ENCODE peak calls at places on chromosomes 13 and 19, in four cellular contexts. One of them, this sample, is unnamed.

GRCh38 chr13:109691689-109692088 is 94.7 kb downstream of the IRS2 start:
- DNase-seq in IMR-90: no peak
- DNase-seq in HFF-Myc: no peak
- DNase-seq in uterus: no peak
- DNase-seq in this sample: no peak

GRCh38 chr19:33217881-33218280 is 7.8 kb downstream of the SLC7A10 start:
- DNase-seq in uterus: no peak
- DNase-seq in HFF-Myc: no peak
- DNase-seq in IMR-90: no peak
- DNase-seq in this sample: no peak

GRCh38 chr19:57829316-57829715 is 783 bp upstream of the ZNF587B start:
- DNase-seq in IMR-90: peak
- DNase-seq in uterus: no peak
- DNase-seq in HFF-Myc: no peak
- DNase-seq in this sample: no peak

GRCh38 chr13:100549316-100549715 is 39.3 kb downstream of the GGACT start:
- DNase-seq in uterus: no peak
- DNase-seq in HFF-Myc: no peak
- DNase-seq in IMR-90: no peak
- DNase-seq in this sample: no peak

GRCh38 chr19:48770223-48770622 is 14.9 kb downstream of the FGF21 start:
- DNase-seq in IMR-90: no peak
- DNase-seq in uterus: no peak
- DNase-seq in HFF-Myc: no peak
- DNase-seq in this sample: no peak

GRCh38 chr13:104315606-104316005 is 1249.4 kb upstream of the SLC10A2 start:
- DNase-seq in uterus: no peak
- DNase-seq in IMR-90: peak
- DNase-seq in HFF-Myc: no peak
- DNase-seq in this sample: no peak

GRCh38 chr13:41788552-41788951 is 172.4 kb downstream of the VWA8 start:
- DNase-seq in IMR-90: no peak
- DNase-seq in HFF-Myc: no peak
- DNase-seq in uterus: no peak
- DNase-seq in this sample: no peak

GRCh38 chr13:21060063-21060826 is 1.1 kb downstream of the LATS2 start:
- DNase-seq in uterus: peak
- DNase-seq in IMR-90: peak
- DNase-seq in HFF-Myc: no peak
- DNase-seq in this sample: peak

GRCh38 chr13:56720841-56721240 is 419.9 kb upstream of the PRR20A start:
- DNase-seq in IMR-90: no peak
- DNase-seq in uterus: no peak
- DNase-seq in HFF-Myc: no peak
- DNase-seq in this sample: no peak

GRCh38 chr19:12783849-12784393 is 7.4 kb upstream of the JUNB start:
- DNase-seq in IMR-90: no peak
- DNase-seq in uterus: peak
- DNase-seq in HFF-Myc: no peak
- DNase-seq in this sample: no peak

DNA sequence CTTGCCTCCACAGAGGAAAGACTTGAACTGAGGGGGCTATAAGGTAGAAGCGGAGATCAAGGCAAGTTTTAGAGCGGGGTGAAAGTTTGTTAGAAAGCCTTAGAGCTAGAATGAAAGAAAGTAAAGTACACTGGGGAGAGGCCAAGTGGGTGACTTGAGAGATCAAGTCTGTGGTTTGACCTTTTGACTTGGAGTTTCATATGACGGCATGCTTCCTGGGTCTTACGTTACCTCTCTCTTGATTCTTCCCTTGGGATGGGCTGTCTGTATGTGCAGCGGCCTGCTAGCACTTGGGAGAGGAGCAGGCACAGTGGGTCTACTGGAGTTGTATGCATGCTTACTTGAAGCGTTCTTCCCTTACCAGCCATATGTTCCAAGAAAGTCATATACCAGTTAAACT is 1768.5 kb downstream of the PCDH9 start:
- DNase-seq in HFF-Myc: peak
- DNase-seq in IMR-90: peak
- DNase-seq in uterus: no peak
- DNase-seq in this sample: no peak
- TF ChIP-seq CTCF in HFF-Myc: no peak
- TF ChIP-seq CTCF in IMR-90: no peak
- TF ChIP-seq CTCF in uterus: no peak
- TF ChIP-seq CTCF in this sample: no peak

GRCh38 chr13:59477011-59477410 is 686.7 kb downstream of the DIAPH3 start:
- DNase-seq in HFF-Myc: no peak
- DNase-seq in uterus: no peak
- DNase-seq in IMR-90: no peak
- DNase-seq in this sample: no peak
- TF ChIP-seq CTCF in HFF-Myc: peak
- TF ChIP-seq CTCF in uterus: no peak
- TF ChIP-seq CTCF in IMR-90: peak
- TF ChIP-seq CTCF in this sample: peak

GRCh38 chr19:18849838-18850400 is 18.2 kb downstream of the UPF1 start:
- DNase-seq in IMR-90: no peak
- DNase-seq in HFF-Myc: no peak
- DNase-seq in uterus: no peak
- DNase-seq in this sample: no peak

GRCh38 chr19:18848860-18849661 is 17.3 kb downstream of the UPF1 start:
- DNase-seq in IMR-90: peak
- DNase-seq in HFF-Myc: no peak
- DNase-seq in uterus: peak
- DNase-seq in this sample: no peak

GRCh38 chr19:18845961-18846360 is 14.2 kb downstream of the UPF1 start:
- DNase-seq in HFF-Myc: no peak
- DNase-seq in IMR-90: no peak
- DNase-seq in uterus: no peak
- DNase-seq in this sample: no peak

GRCh38 chr19:18846862-18847515 is 15.2 kb downstream of the UPF1 start:
- DNase-seq in HFF-Myc: peak
- DNase-seq in uterus: peak
- DNase-seq in IMR-90: peak
- DNase-seq in this sample: peak

GRCh38 chr19:18847516-18848463 is 16.0 kb downstream of the UPF1 start:
- DNase-seq in HFF-Myc: peak
- DNase-seq in IMR-90: no peak
- DNase-seq in uterus: peak
- DNase-seq in this sample: no peak
- TF ChIP-seq CTCF in HFF-Myc: no peak
- TF ChIP-seq CTCF in IMR-90: no peak
- TF ChIP-seq CTCF in uterus: no peak
- TF ChIP-seq CTCF in this sample: peak

GRCh38 chr19:588093-588742 is 1.5 kb upstream of the HCN2 start:
- DNase-seq in HFF-Myc: no peak
- DNase-seq in uterus: no peak
- DNase-seq in IMR-90: peak
- DNase-seq in this sample: no peak
- TF ChIP-seq CTCF in HFF-Myc: peak
- TF ChIP-seq CTCF in uterus: no peak
- TF ChIP-seq CTCF in IMR-90: peak
- TF ChIP-seq CTCF in this sample: no peak

GRCh38 chr19:5806133-5806489 is 1.2 kb downstream of the NRTN start:
- DNase-seq in IMR-90: no peak
- DNase-seq in HFF-Myc: no peak
- DNase-seq in uterus: no peak
- DNase-seq in this sample: no peak
- TF ChIP-seq CTCF in IMR-90: no peak
- TF ChIP-seq CTCF in HFF-Myc: no peak
- TF ChIP-seq CTCF in uterus: no peak
- TF ChIP-seq CTCF in this sample: peak

GRCh38 chr13:26600345-26600761 is 42.9 kb downstream of the WASF3 start:
- DNase-seq in IMR-90: peak
- DNase-seq in HFF-Myc: no peak
- DNase-seq in uterus: peak
- DNase-seq in this sample: no peak

GRCh38 chr13:26604784-26605183 is 47.3 kb downstream of the WASF3 start:
- DNase-seq in uterus: peak
- DNase-seq in HFF-Myc: no peak
- DNase-seq in IMR-90: no peak
- DNase-seq in this sample: no peak

GRCh38 chr13:26602783-26603182 is 45.3 kb downstream of the WASF3 start:
- DNase-seq in HFF-Myc: no peak
- DNase-seq in IMR-90: no peak
- DNase-seq in uterus: no peak
- DNase-seq in this sample: no peak

GRCh38 chr13:26601669-26602068 is 44.2 kb downstream of the WASF3 start:
- DNase-seq in IMR-90: peak
- DNase-seq in uterus: no peak
- DNase-seq in HFF-Myc: peak
- DNase-seq in this sample: no peak

DNA sequence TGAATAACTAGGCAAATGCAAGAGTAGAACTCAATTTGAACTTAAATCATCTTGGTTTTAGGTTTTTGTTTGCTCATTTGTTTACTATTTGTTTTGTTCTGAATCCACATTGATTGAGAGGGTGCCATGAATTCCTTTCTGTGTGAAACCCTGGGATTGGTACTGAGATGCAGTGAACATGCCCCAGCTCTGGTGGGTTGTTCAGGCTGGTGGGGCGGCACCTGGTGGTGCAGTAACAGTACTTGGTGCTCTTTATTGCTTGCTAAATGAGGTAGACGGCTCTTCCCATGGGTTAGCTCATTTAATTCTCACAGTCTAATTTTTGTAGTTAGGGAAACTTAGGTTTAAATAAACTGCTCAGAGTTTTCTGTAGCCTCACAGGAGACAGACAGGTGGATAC is 48.4 kb downstream of the WASF3 start:
- DNase-seq in IMR-90: no peak
- DNase-seq in uterus: no peak
- DNase-seq in HFF-Myc: no peak
- DNase-seq in this sample: no peak
- TF ChIP-seq CTCF in IMR-90: no peak
- TF ChIP-seq CTCF in uterus: no peak
- TF ChIP-seq CTCF in HFF-Myc: no peak
- TF ChIP-seq CTCF in this sample: no peak

DNA sequence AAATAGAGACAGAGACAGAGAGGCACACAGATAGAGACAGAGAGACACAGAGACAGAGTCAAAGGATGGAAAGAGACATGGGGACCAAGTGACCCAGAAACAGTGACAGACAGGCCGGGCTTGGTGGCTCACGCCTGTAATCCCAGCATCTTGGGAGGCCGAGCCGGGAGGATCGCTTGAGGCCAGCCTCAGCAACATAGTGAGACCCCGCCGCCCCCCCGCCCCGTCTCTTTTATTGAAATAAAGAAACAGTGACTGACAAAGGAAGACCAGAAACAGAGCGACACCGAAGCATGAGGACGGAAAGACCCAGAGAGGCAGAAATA is 848 bp upstream of the NECTIN2 start:
- DNase-seq in IMR-90: no peak
- DNase-seq in HFF-Myc: no peak
- DNase-seq in uterus: peak
- DNase-seq in this sample: no peak
- TF ChIP-seq CTCF in IMR-90: no peak
- TF ChIP-seq CTCF in HFF-Myc: no peak
- TF ChIP-seq CTCF in uterus: no peak
- TF ChIP-seq CTCF in this sample: no peak

DNA sequence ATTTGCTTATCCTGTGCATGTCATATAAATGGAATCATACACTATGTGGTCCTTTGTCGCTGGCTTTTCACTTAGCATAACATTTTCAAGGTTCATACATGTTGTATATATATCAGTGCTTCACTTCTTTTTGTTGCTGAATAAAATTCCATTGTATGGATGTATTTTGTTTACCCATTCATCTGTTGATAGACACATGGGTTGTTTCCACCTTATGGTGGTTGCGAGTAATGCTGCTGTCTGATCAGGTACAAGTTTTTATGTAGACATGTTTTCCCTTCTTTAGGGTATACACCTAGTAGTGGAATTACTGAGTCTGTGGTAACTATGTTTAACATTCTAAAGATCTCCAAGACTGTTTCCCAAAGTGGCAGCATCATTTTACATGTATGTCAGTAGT is 102.5 kb downstream of the RNF17 start:
- DNase-seq in uterus: no peak
- DNase-seq in IMR-90: no peak
- DNase-seq in HFF-Myc: no peak
- DNase-seq in this sample: no peak
- TF ChIP-seq CTCF in uterus: no peak
- TF ChIP-seq CTCF in IMR-90: no peak
- TF ChIP-seq CTCF in HFF-Myc: no peak
- TF ChIP-seq CTCF in this sample: no peak

GRCh38 chr19:51798127-51798526 is 3.2 kb downstream of the FPR3 start:
- DNase-seq in HFF-Myc: no peak
- DNase-seq in IMR-90: no peak
- DNase-seq in uterus: no peak
- DNase-seq in this sample: no peak

GRCh38 chr19:51799998-51800848 is 5.3 kb downstream of the FPR3 start:
- DNase-seq in HFF-Myc: no peak
- DNase-seq in uterus: peak
- DNase-seq in IMR-90: peak
- DNase-seq in this sample: no peak

GRCh38 chr19:51800849-51801244 is 5.9 kb downstream of the FPR3 start:
- DNase-seq in HFF-Myc: no peak
- DNase-seq in uterus: no peak
- DNase-seq in IMR-90: no peak
- DNase-seq in this sample: no peak

GRCh38 chr19:51798958-51799310 is 4.0 kb downstream of the FPR3 start:
- DNase-seq in IMR-90: no peak
- DNase-seq in uterus: no peak
- DNase-seq in HFF-Myc: no peak
- DNase-seq in this sample: no peak

DNA sequence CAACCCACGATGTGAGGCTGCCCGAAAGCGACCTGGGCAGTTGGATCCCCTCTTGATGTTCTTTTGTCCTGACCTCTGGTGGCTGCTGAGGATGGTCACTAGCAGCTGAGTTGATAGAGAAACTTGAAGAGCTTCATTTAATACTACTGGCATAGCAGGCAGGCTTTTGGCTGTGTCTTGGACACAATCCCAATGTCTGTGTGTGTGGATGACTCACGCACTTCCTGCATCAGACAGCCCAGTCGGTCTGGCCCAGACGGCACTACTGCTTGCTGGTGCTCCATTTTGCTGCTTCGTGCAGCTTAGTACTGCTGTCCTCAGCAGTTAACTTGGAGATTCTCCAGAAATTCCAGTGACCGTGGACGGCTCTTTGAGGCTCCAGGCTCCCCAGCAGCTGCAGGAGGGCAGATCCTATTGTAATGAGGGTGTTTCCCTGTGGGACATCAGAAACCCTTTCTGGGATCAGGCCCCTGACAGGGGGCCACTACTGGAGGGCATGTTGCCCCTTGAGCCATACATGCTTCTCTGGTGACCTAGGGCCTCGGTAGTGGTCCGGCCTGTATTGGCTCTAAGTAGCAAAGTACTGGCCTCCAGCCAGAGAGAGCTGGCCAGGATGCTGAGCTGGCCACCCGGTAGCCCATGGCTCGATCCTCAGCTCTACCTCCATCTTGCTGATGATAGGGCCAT is 4.5 kb downstream of the FPR3 start:
- DNase-seq in uterus: peak
- DNase-seq in HFF-Myc: peak
- DNase-seq in IMR-90: peak
- DNase-seq in this sample: no peak
- TF ChIP-seq CTCF in uterus: no peak
- TF ChIP-seq CTCF in HFF-Myc: no peak
- TF ChIP-seq CTCF in IMR-90: no peak
- TF ChIP-seq CTCF in this sample: no peak